ENCODE peak calls at places on chromosomes 11 and 22, in seven cellular contexts. One of them, this sample, is unnamed.

GRCh38 chr11:68891356-68891948 is 12.2 kb downstream of the MRPL21 start:
- DNase-seq in AG04450: no peak
- DNase-seq in psoas muscle: no peak
- DNase-seq in right lobe of liver: no peak
- DNase-seq in GM12865: no peak
- DNase-seq in upper lobe of right lung: no peak
- DNase-seq in WTC11: no peak
- DNase-seq in this sample: no peak

GRCh38 chr22:34902335-34902734 is 163.6 kb upstream of the ISX start:
- DNase-seq in AG04450: no peak
- DNase-seq in psoas muscle: no peak
- DNase-seq in right lobe of liver: no peak
- DNase-seq in GM12865: no peak
- DNase-seq in upper lobe of right lung: no peak
- DNase-seq in WTC11: no peak
- DNase-seq in this sample: no peak

GRCh38 chr11:12445001-12445400 is 67.6 kb downstream of the PARVA start:
- DNase-seq in AG04450: no peak
- DNase-seq in psoas muscle: no peak
- DNase-seq in right lobe of liver: no peak
- DNase-seq in GM12865: no peak
- DNase-seq in upper lobe of right lung: no peak
- DNase-seq in WTC11: no peak
- DNase-seq in this sample: no peak

GRCh38 chr11:23903044-23903704 is 593.7 kb upstream of the LUZP2 start:
- DNase-seq in AG04450: peak; percentile 83
- DNase-seq in psoas muscle: no peak
- DNase-seq in right lobe of liver: no peak
- DNase-seq in GM12865: no peak
- DNase-seq in upper lobe of right lung: no peak
- DNase-seq in WTC11: no peak
- DNase-seq in this sample: peak; percentile 60

GRCh38 chr11:1942541-1943260 is 4.4 kb upstream of the MRPL23 start:
- DNase-seq in AG04450: no peak
- DNase-seq in psoas muscle: no peak
- DNase-seq in right lobe of liver: peak; percentile 32
- DNase-seq in GM12865: no peak
- DNase-seq in upper lobe of right lung: peak; percentile 49
- DNase-seq in WTC11: no peak
- DNase-seq in this sample: no peak

GRCh38 chr11:19739872-19740271 is 27.2 kb downstream of the NAV2 start:
- DNase-seq in AG04450: no peak
- DNase-seq in psoas muscle: no peak
- DNase-seq in right lobe of liver: no peak
- DNase-seq in GM12865: no peak
- DNase-seq in upper lobe of right lung: no peak
- DNase-seq in WTC11: peak; percentile 43
- DNase-seq in this sample: no peak

GRCh38 chr11:3180869-3181268 is 15.8 kb upstream of the OSBPL5 start:
- DNase-seq in AG04450: no peak
- DNase-seq in psoas muscle: no peak
- DNase-seq in right lobe of liver: no peak
- DNase-seq in GM12865: no peak
- DNase-seq in upper lobe of right lung: peak; percentile 40
- DNase-seq in WTC11: no peak
- DNase-seq in this sample: no peak

GRCh38 chr11:76443254-76443935 is 1.4 kb upstream of the EMSY start:
- DNase-seq in AG04450: no peak
- DNase-seq in psoas muscle: no peak
- DNase-seq in right lobe of liver: no peak
- DNase-seq in GM12865: no peak
- DNase-seq in upper lobe of right lung: no peak
- DNase-seq in WTC11: no peak
- DNase-seq in this sample: no peak

GRCh38 chr22:20436309-20437252 is 1.0 kb downstream of the SCARF2 start:
- DNase-seq in AG04450: no peak
- DNase-seq in psoas muscle: no peak
- DNase-seq in right lobe of liver: no peak
- DNase-seq in GM12865: no peak
- DNase-seq in upper lobe of right lung: peak; percentile 69
- DNase-seq in WTC11: peak; percentile 70
- DNase-seq in this sample: no peak

GRCh38 chr11:1988667-1989317 is 8.8 kb downstream of the H19 start:
- DNase-seq in AG04450: no peak
- DNase-seq in psoas muscle: no peak
- DNase-seq in right lobe of liver: peak; percentile 21
- DNase-seq in GM12865: no peak
- DNase-seq in upper lobe of right lung: peak; percentile 51
- DNase-seq in WTC11: no peak
- DNase-seq in this sample: no peak

GRCh38 chr11:102367364-102367763 is 20.4 kb downstream of the BIRC2 start:
- DNase-seq in AG04450: no peak
- DNase-seq in psoas muscle: no peak
- DNase-seq in right lobe of liver: no peak
- DNase-seq in GM12865: no peak
- DNase-seq in upper lobe of right lung: no peak
- DNase-seq in WTC11: no peak
- DNase-seq in this sample: peak; percentile 13

GRCh38 chr11:62445314-62445740 is 26.5 kb downstream of the SCGB1A1 start:
- DNase-seq in AG04450: peak; percentile 56
- DNase-seq in psoas muscle: no peak
- DNase-seq in right lobe of liver: no peak
- DNase-seq in GM12865: no peak
- DNase-seq in upper lobe of right lung: no peak
- DNase-seq in WTC11: no peak
- DNase-seq in this sample: peak; percentile 80

GRCh38 chr11:8641332-8641731 is 41.1 kb downstream of the TRIM66 start:
- DNase-seq in AG04450: no peak
- DNase-seq in psoas muscle: no peak
- DNase-seq in right lobe of liver: no peak
- DNase-seq in GM12865: no peak
- DNase-seq in upper lobe of right lung: no peak
- DNase-seq in WTC11: no peak
- DNase-seq in this sample: no peak

GRCh38 chr11:37946155-37946766 is 1348.2 kb upstream of the RAG2 start:
- DNase-seq in AG04450: peak; percentile 7
- DNase-seq in psoas muscle: no peak
- DNase-seq in right lobe of liver: no peak
- DNase-seq in GM12865: peak; percentile 40
- DNase-seq in upper lobe of right lung: no peak
- DNase-seq in WTC11: peak; percentile 24
- DNase-seq in this sample: peak; percentile 32

GRCh38 chr11:1706634-1707400 is 9.8 kb downstream of the KRTAP5-6 start:
- DNase-seq in AG04450: no peak
- DNase-seq in psoas muscle: peak; percentile 40
- DNase-seq in right lobe of liver: peak; percentile 50
- DNase-seq in GM12865: peak; percentile 20
- DNase-seq in upper lobe of right lung: no peak
- DNase-seq in WTC11: peak; percentile 36
- DNase-seq in this sample: no peak

GRCh38 chr11:67024410-67024809 is 1.5 kb downstream of the SYT12 start:
- DNase-seq in AG04450: no peak
- DNase-seq in psoas muscle: no peak
- DNase-seq in right lobe of liver: no peak
- DNase-seq in GM12865: peak; percentile 59
- DNase-seq in upper lobe of right lung: no peak
- DNase-seq in WTC11: no peak
- DNase-seq in this sample: no peak

GRCh38 chr11:75597636-75598035 is 35.6 kb downstream of the SERPINH1 start:
- DNase-seq in AG04450: no peak
- DNase-seq in psoas muscle: no peak
- DNase-seq in right lobe of liver: no peak
- DNase-seq in GM12865: peak; percentile 57
- DNase-seq in upper lobe of right lung: no peak
- DNase-seq in WTC11: peak; percentile 61
- DNase-seq in this sample: no peak

GRCh38 chr11:131745405-131745804 is 375.0 kb downstream of the NTM start:
- DNase-seq in AG04450: no peak
- DNase-seq in psoas muscle: no peak
- DNase-seq in right lobe of liver: no peak
- DNase-seq in GM12865: no peak
- DNase-seq in upper lobe of right lung: no peak
- DNase-seq in WTC11: no peak
- DNase-seq in this sample: no peak

GRCh38 chr11:24900524-24900923 is 403.7 kb downstream of the LUZP2 start:
- DNase-seq in AG04450: no peak
- DNase-seq in psoas muscle: no peak
- DNase-seq in right lobe of liver: no peak
- DNase-seq in GM12865: no peak
- DNase-seq in upper lobe of right lung: no peak
- DNase-seq in WTC11: no peak
- DNase-seq in this sample: no peak

GRCh38 chr11:6468712-6469495 is 4.8 kb downstream of the TRIM3 start:
- DNase-seq in AG04450: peak; percentile 57
- DNase-seq in psoas muscle: peak; percentile 84
- DNase-seq in right lobe of liver: peak; percentile 82
- DNase-seq in GM12865: peak; percentile 76
- DNase-seq in upper lobe of right lung: peak; percentile 84
- DNase-seq in WTC11: peak; percentile 96
- DNase-seq in this sample: peak; percentile 46

DNA sequence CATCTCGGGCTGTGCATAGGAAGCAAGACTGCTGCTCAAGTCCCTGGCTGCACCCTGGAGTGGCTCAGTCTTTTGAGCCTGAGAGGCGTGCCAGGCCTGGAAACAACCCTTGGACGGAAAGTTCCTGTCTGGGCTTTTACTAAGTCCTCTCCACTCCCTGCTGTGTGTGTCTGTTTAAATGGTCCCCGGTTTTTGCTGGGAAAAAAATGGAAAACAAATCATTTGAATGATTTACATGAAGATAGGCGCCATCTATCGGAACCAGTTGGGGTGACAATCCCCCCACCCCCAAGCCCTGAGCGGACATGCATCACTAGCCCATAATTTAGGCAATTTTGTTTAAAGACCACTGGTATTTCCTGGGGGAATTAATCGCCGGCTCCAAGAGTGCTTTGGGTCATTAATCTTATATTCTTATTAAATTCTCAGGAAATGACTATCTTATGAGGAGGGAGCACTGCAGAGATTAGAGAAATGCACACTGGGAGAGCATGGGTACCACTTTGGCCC is 2.7 kb upstream of the GAB2 start:
- DNase-seq in AG04450: peak; percentile 39
- DNase-seq in psoas muscle: peak; percentile 53
- DNase-seq in right lobe of liver: peak; percentile 61
- DNase-seq in GM12865: peak; percentile 63
- DNase-seq in upper lobe of right lung: peak; percentile 69
- DNase-seq in WTC11: peak; percentile 72
- DNase-seq in this sample: peak; percentile 60
- TF ChIP-seq CTCF in AG04450: peak; percentile 65
- TF ChIP-seq CTCF in psoas muscle: peak; percentile 55
- TF ChIP-seq CTCF in right lobe of liver: peak; percentile 51
- TF ChIP-seq CTCF in GM12865: peak; percentile 60
- TF ChIP-seq CTCF in upper lobe of right lung: peak; percentile 75
- TF ChIP-seq CTCF in WTC11: peak; percentile 59
- TF ChIP-seq CTCF in this sample: peak; percentile 74

GRCh38 chr11:117933930-117934329 is 4.7 kb upstream of the TMPRSS13 start:
- DNase-seq in AG04450: no peak
- DNase-seq in psoas muscle: no peak
- DNase-seq in right lobe of liver: no peak
- DNase-seq in GM12865: no peak
- DNase-seq in upper lobe of right lung: no peak
- DNase-seq in WTC11: no peak
- DNase-seq in this sample: no peak
- TF ChIP-seq CTCF in AG04450: no peak
- TF ChIP-seq CTCF in psoas muscle: no peak
- TF ChIP-seq CTCF in right lobe of liver: no peak
- TF ChIP-seq CTCF in GM12865: no peak
- TF ChIP-seq CTCF in upper lobe of right lung: no peak
- TF ChIP-seq CTCF in WTC11: no peak
- TF ChIP-seq CTCF in this sample: no peak

GRCh38 chr11:100682247-100682969 is 4.7 kb upstream of the ARHGAP42 start:
- DNase-seq in AG04450: no peak
- DNase-seq in psoas muscle: no peak
- DNase-seq in right lobe of liver: no peak
- DNase-seq in GM12865: peak; percentile 29
- DNase-seq in upper lobe of right lung: no peak
- DNase-seq in WTC11: no peak
- DNase-seq in this sample: no peak
- TF ChIP-seq CTCF in AG04450: peak; percentile 63
- TF ChIP-seq CTCF in psoas muscle: peak; percentile 31
- TF ChIP-seq CTCF in right lobe of liver: peak; percentile 65
- TF ChIP-seq CTCF in GM12865: peak; percentile 22
- TF ChIP-seq CTCF in upper lobe of right lung: peak; percentile 52
- TF ChIP-seq CTCF in WTC11: no peak
- TF ChIP-seq CTCF in this sample: peak; percentile 34

GRCh38 chr11:115980747-115981475 is 476.7 kb upstream of the CADM1 start:
- DNase-seq in AG04450: no peak
- DNase-seq in psoas muscle: no peak
- DNase-seq in right lobe of liver: no peak
- DNase-seq in GM12865: no peak
- DNase-seq in upper lobe of right lung: no peak
- DNase-seq in WTC11: no peak
- DNase-seq in this sample: no peak

GRCh38 chr11:115981814-115982471 is 477.7 kb upstream of the CADM1 start:
- DNase-seq in AG04450: no peak
- DNase-seq in psoas muscle: no peak
- DNase-seq in right lobe of liver: no peak
- DNase-seq in GM12865: no peak
- DNase-seq in upper lobe of right lung: no peak
- DNase-seq in WTC11: no peak
- DNase-seq in this sample: no peak

GRCh38 chr11:115985896-115986295 is 481.7 kb upstream of the CADM1 start:
- DNase-seq in AG04450: no peak
- DNase-seq in psoas muscle: no peak
- DNase-seq in right lobe of liver: no peak
- DNase-seq in GM12865: no peak
- DNase-seq in upper lobe of right lung: no peak
- DNase-seq in WTC11: no peak
- DNase-seq in this sample: no peak

GRCh38 chr11:115982666-115983065 is 478.5 kb upstream of the CADM1 start:
- DNase-seq in AG04450: no peak
- DNase-seq in psoas muscle: no peak
- DNase-seq in right lobe of liver: no peak
- DNase-seq in GM12865: no peak
- DNase-seq in upper lobe of right lung: no peak
- DNase-seq in WTC11: no peak
- DNase-seq in this sample: no peak

DNA sequence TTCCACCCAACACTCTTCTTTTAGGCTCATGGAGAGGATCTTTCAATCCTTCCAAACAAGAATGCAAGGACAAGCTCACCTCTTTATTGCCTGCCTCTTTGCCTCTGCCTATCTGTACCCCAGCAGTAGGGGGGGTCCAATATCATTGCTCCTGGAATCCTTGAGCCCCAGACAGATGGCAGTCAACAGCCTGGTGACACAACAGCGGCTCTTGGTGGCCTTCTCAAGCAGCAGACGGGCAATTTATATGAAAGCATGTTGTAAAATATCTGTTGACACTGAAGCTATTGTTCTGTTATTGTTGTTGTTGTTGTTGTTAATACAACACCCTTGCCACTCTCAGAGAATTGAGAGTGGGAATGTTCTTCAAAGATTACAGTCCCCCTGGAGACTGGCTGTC is 480.0 kb upstream of the CADM1 start:
- DNase-seq in AG04450: no peak
- DNase-seq in psoas muscle: no peak
- DNase-seq in right lobe of liver: no peak
- DNase-seq in GM12865: peak; percentile 48
- DNase-seq in upper lobe of right lung: no peak
- DNase-seq in WTC11: no peak
- DNase-seq in this sample: no peak
- TF ChIP-seq CTCF in AG04450: no peak
- TF ChIP-seq CTCF in psoas muscle: no peak
- TF ChIP-seq CTCF in right lobe of liver: no peak
- TF ChIP-seq CTCF in GM12865: peak; percentile 32
- TF ChIP-seq CTCF in upper lobe of right lung: no peak
- TF ChIP-seq CTCF in WTC11: no peak
- TF ChIP-seq CTCF in this sample: no peak